ENCODE peak calls at places on chromosome 3, in four cellular contexts. F is SK-N-SH, A is K562, G is GM12878. N is an unnamed sample.

GRCh38 chr3:153443961-153444360 is 281.9 kb downstream of the RAP2B start:
- DNase-seq in F (peak), A (no peak), G (no peak), N (no peak)

GRCh38 chr3:188689101-188689574 is 482.6 kb upstream of the TPRG1 start:
- DNase-seq in F (no peak), A (no peak), G (no peak), N (no peak)

GRCh38 chr3:13069495-13069894 is 3.7 kb downstream of the IQSEC1 start:
- DNase-seq in G (peak), A (no peak), F (no peak), N (peak)

GRCh38 chr3:163916596-163917560 is 1161.4 kb downstream of the SI start:
- DNase-seq in G (no peak), A (no peak), F (peak), N (no peak)

GRCh38 chr3:128174645-128175590 is 21.6 kb downstream of the EEFSEC start:
- DNase-seq in F (no peak), A (no peak), G (no peak), N (no peak)

GRCh38 chr3:154552338-154552737 is 122.3 kb upstream of the GPR149 start:
- DNase-seq in A (no peak), G (no peak), F (no peak), N (no peak)

GRCh38 chr3:23385327-23385726 is 182.2 kb downstream of the UBE2E2 start:
- DNase-seq in G (no peak), A (no peak), F (no peak), N (no peak)

GRCh38 chr3:114775395-114775794 is 371.7 kb downstream of the ZBTB20 start:
- DNase-seq in F (no peak), A (no peak), G (no peak), N (no peak)

GRCh38 chr3:108125550-108126071 is 34.8 kb upstream of the CD47 start:
- DNase-seq in F (no peak), A (peak), G (peak), N (peak)

GRCh38 chr3:50674349-50675178 is at the start of gene DOCK3:
- DNase-seq in A (peak), F (peak), G (no peak), N (no peak)

GRCh38 chr3:120596116-120596852 is at the start of gene NDUFB4:
- DNase-seq in G (peak), F (peak), A (peak), N (peak)

GRCh38 chr3:72295276-72295973 is 510.5 kb upstream of the PROK2 start:
- DNase-seq in G (no peak), A (no peak), F (peak), N (no peak)

GRCh38 chr3:158640646-158641045 is 3.7 kb upstream of the GFM1 start:
- DNase-seq in A (no peak), F (no peak), G (no peak), N (no peak)

GRCh38 chr3:103025880-103026279 is 591.1 kb downstream of the ZPLD1 start:
- DNase-seq in G (no peak), A (no peak), F (no peak), N (no peak)

GRCh38 chr3:170536712-170537111 is 49.2 kb downstream of the SLC7A14 start:
- DNase-seq in F (no peak), A (no peak), G (no peak), N (no peak)

GRCh38 chr3:52507359-52507758 is 12.2 kb downstream of the STAB1 start:
- DNase-seq in F (no peak), A (no peak), G (no peak), N (no peak)
- TF ChIP-seq GABPA in F (no peak), A (no peak), G (no peak), N (no peak)

GRCh38 chr3:133765256-133765655 is 19.1 kb downstream of the TF start:
- DNase-seq in G (no peak), F (no peak), A (no peak), N (no peak)

GRCh38 chr3:133761605-133762484 is 15.7 kb downstream of the TF start:
- DNase-seq in F (no peak), A (no peak), G (no peak), N (no peak)

GRCh38 chr3:133762539-133762938 is 16.3 kb downstream of the TF start:
- DNase-seq in G (no peak), F (no peak), A (no peak), N (no peak)

GRCh38 chr3:133760916-133761315 is 14.7 kb downstream of the TF start:
- DNase-seq in G (no peak), A (no peak), F (no peak), N (no peak)

DNA sequence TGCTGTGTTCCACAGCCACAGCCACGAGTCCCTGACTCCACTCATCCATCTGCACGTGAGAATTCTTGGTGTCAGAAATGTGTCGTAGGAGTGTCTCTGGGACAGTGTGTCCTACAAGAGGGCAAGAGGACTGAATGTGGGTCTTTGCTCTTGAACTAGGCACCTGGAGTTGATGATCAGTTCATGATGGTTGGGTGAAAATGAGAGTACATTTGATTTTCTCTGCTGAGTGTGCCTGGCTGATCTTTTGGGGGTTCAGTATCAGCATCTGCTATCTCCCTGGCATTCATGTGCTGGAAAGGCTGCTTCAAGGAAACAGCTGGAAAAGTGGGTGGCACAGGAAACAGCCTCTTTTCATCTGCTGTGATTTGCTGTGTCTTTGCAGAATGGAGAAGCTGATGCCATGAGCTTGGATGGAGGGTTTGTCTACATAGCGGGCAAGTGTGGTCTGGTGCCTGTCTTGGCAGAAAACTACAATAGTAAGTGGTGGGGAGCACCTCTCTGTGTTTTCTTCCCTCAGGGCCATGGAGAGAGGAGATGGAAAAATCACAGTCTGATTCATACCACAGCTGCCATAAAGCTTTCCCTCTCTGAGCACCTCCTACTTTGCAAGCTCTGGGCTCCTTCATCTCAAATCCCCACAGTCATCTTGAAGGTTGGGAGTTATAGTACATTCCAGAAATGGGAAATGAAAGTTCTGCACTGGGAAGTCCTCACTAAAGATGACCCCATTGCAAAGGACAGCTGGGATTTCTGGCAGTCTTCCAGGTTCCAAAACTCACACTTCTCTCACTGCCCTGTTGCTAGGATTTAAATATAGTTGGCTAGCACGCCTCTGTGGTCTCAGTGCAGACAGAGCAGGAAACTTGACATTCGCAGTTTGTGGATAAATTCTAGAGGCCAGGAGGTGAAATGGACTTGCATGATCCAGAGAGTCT is 17.9 kb downstream of the TF start:
- DNase-seq in A (no peak), G (no peak), F (no peak), N (no peak)
- TF ChIP-seq POLR2AphosphoS5 in A (no peak), G (no peak), F (no peak), N (no peak)

GRCh38 chr3:139300416-139300815 is 43.4 kb upstream of the MRPS22 start:
- DNase-seq in G (no peak), F (no peak), A (no peak), N (no peak)
- H3K27ac ChIP-seq in G (no peak), F (no peak), A (peak), N (no peak)

GRCh38 chr3:132222868-132223538 is 94.2 kb upstream of the ACP3 start:
- DNase-seq in G (no peak), F (peak), A (no peak), N (no peak)
- TF ChIP-seq GABPA in G (no peak), F (no peak), A (no peak), N (no peak)

DNA sequence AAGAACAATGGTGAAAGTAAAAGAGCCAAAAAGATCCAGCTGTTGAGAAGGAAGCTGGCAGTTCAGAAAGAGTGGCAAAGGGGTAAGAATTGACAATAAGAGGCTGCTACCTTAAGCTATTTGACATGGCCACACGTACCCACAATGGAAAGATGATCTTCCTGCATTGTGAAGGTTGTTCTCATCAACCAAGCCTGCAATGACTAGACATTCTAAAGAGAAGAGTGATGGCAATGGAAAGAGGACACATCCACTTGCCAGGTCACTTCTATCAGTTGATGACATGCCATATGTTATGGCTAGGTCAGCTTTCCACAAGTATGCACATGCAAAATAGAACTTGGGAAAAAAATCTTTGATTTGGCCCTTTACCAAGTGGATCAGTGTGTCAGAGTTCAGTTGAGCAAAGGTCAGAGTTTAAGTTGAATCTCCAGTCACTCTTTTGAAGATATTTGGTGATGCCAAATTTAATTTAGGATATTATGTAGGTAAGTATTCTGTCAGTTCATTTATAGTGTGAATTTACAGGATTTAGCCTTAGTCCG is 105.0 kb upstream of the FLNB start:
- DNase-seq in G (no peak), A (no peak), F (no peak), N (no peak)
- TF ChIP-seq POLR2AphosphoS5 in G (no peak), A (no peak), F (no peak), N (no peak)

DNA sequence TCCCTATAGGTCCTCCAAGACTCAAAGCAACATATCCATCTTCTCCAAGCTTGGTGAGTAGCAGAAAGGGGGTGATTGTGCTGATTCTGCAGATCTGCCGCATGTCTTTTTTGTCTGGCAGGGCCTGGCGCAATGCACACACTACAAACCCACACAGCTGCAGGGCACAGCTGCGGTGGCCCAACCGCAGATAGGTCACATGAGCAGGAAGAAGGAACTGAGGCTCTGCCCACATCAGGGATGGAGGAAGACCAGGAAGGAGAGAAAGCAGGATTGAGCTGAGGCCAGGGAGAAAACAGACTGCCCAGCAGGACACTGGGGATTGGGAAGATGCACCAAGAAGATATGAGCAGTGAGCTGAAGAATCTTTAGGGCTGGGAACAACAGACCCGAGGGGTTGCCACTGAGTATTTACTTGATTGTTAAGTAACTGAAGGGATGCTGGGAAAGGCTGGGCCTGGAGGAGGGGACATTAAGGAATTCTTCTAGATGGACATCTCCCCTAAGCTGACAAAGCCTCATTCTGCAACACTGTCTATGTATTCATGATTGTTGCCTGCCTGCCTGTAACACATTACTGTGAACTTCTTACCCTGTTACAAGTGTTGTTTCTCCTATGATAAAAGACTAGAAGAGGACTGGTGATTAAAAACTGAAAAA is 126.7 kb downstream of the MYLK start:
- DNase-seq in G (peak), F (no peak), A (no peak), N (peak)
- H3K27ac ChIP-seq in G (no peak), F (peak), A (no peak), N (peak)

N was measured in HL-60.